ENCODE peak calls at places on chromosomes 1 and 21, in nine cellular contexts. P is GM12878; H is heart left ventricle; G is fibroblast of lung; O is K562; X is CD8-positive, alpha-beta memory T cell; L is stomach; Q is Panc1; J is suprapubic skin. D is an unnamed sample.

GRCh38 chr21:45938453-45938755 is 43.2 kb upstream of the COL6A1 start:
- DNase-seq in Q (no peak), P (no peak), L (no peak), O (no peak), H (no peak), J (peak; percentile 33), G (no peak), X (no peak), D (no peak)

GRCh38 chr21:33011462-33011861 is 14.3 kb upstream of the OLIG2 start:
- DNase-seq in P (no peak), J (no peak), G (peak; percentile 31), Q (no peak), X (no peak), H (no peak), L (no peak), O (no peak), D (no peak)

GRCh38 chr1:200410566-200410878 is 686 bp upstream of the ZNF281 start:
- DNase-seq in X (peak; percentile 17), J (no peak), O (no peak), L (no peak), H (no peak), G (no peak), Q (no peak), P (no peak), D (no peak)

GRCh38 chr1:182615468-182616129 is 11.4 kb upstream of the RGS16 start:
- DNase-seq in L (no peak), H (peak; percentile 72), O (no peak), P (no peak), X (no peak), J (peak; percentile 88), G (peak; percentile 50), Q (no peak), D (peak; percentile 62)

GRCh38 chr1:107965112-107965991 is at the start of gene VAV3:
- DNase-seq in P (no peak), X (peak; percentile 60), L (peak; percentile 70), H (peak; percentile 90), G (peak; percentile 61), Q (no peak), O (no peak), J (peak; percentile 83), D (peak; percentile 59)

GRCh38 chr1:223031690-223032601 is 111.1 kb downstream of the TLR5 start:
- DNase-seq in P (no peak), H (peak; percentile 76), J (peak; percentile 90), L (no peak), Q (no peak), X (no peak), G (peak; percentile 31), O (no peak), D (no peak)

GRCh38 chr1:230090194-230090711 is 23.2 kb downstream of the GALNT2 start:
- DNase-seq in O (no peak), Q (no peak), L (no peak), J (no peak), H (no peak), G (peak; percentile 83), P (no peak), X (no peak), D (no peak)

GRCh38 chr1:234463749-234464148 is 15.2 kb downstream of the TARBP1 start:
- DNase-seq in Q (no peak), X (no peak), H (no peak), G (no peak), J (no peak), L (no peak), P (no peak), O (no peak), D (no peak)

GRCh38 chr1:159970932-159971342 is 16.9 kb upstream of the SLAMF9 start:
- DNase-seq in X (no peak), J (no peak), Q (no peak), L (no peak), O (no peak), H (no peak), G (no peak), P (no peak), D (no peak)

GRCh38 chr1:85168884-85169283 is 31.9 kb downstream of the SYDE2 start:
- DNase-seq in H (no peak), X (no peak), G (no peak), P (no peak), J (no peak), Q (no peak), L (no peak), O (no peak), D (no peak)

GRCh38 chr1:148166558-148167492 is 14.7 kb upstream of the NBPF11 start:
- DNase-seq in L (no peak), P (no peak), O (peak; percentile 4), J (no peak), G (no peak), Q (no peak), X (no peak), H (no peak), D (no peak)

GRCh38 chr1:6580588-6581270 is 935 bp downstream of the ZBTB48 start:
- DNase-seq in L (no peak), J (no peak), Q (no peak), H (no peak), O (peak; percentile 48), P (no peak), X (no peak), G (no peak), D (no peak)

GRCh38 chr1:77322061-77322900 is 40.5 kb downstream of the AK5 start:
- DNase-seq in G (peak; percentile 47), J (no peak), P (no peak), O (peak; percentile 10), Q (peak; percentile 82), L (no peak), H (no peak), X (no peak), D (no peak)

GRCh38 chr1:63523738-63524137 is 413 bp downstream of the EFCAB7 start:
- DNase-seq in L (no peak), J (no peak), P (no peak), H (no peak), Q (no peak), O (peak; percentile 8), X (no peak), G (no peak), D (no peak)

GRCh38 chr1:108199231-108199657 is 899 bp downstream of the SLC25A24 start:
- DNase-seq in H (no peak), J (no peak), O (no peak), P (no peak), X (no peak), L (no peak), Q (no peak), G (peak; percentile 48), D (no peak)

GRCh38 chr1:53665996-53666395 is 73.0 kb downstream of the GLIS1 start:
- DNase-seq in L (no peak), X (no peak), H (no peak), G (no peak), P (no peak), J (no peak), Q (no peak), O (no peak), D (no peak)

GRCh38 chr1:53663525-53664300 is 75.3 kb downstream of the GLIS1 start:
- DNase-seq in H (no peak), X (no peak), P (no peak), G (no peak), J (no peak), O (no peak), Q (no peak), L (no peak), D (no peak)

GRCh38 chr1:53661496-53661895 is 77.5 kb downstream of the GLIS1 start:
- DNase-seq in X (no peak), H (no peak), G (no peak), O (no peak), P (no peak), Q (no peak), L (no peak), J (no peak), D (no peak)

GRCh38 chr1:53660666-53661065 is 78.3 kb downstream of the GLIS1 start:
- DNase-seq in L (no peak), G (no peak), O (no peak), H (no peak), X (no peak), P (no peak), J (peak; percentile 40), Q (no peak), D (no peak)

DNA sequence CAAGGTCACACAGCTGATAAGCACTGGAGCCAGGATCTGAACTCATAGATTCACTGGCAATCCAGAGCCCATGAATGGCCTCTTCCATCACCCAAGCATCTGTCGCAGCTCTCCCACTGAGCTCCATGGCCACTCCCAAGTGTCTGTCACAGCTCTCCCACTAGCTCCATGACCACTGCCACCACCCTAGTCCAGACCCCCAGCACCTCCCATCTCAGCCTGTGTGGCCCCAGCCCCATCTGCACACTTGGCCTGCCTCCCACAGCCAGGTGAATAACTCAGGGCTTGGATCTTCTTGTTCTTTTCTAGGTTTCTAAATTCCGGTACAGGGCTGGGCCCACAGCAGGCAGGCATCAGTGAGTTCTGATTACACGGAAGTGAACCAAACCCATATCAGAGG is 76.0 kb downstream of the GLIS1 start:
- DNase-seq in L (no peak), P (no peak), O (no peak), J (no peak), H (no peak), G (no peak), Q (no peak), X (no peak), D (no peak)
- H3K4me3 ChIP-seq in L (no peak overlapping the region), P (no peak overlapping the region), O (no peak overlapping the region), J (no peak overlapping the region), H (no peak overlapping the region), G (no peak overlapping the region), Q (no peak overlapping the region), X (no peak overlapping the region), D (no peak overlapping the region)

DNA sequence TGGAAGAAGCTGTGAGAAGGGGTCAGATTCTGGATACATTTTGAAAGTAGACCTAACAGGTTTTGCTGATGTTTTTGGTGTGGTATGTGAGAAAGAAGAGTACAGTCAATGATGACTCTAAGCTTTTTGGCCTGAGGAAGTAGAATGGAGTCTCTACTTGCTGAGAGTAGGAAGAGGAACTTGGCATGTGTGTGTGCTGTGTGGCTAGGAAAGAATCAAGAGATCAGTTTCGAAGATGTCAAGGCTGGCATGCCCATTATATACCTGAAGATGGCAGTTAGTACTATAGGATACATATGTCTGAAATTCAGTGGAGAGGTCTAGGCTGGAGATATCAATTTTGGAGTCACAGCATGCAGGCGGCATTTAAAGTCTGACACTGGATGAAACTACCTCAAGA is 64.4 kb downstream of the MAB21L3 start:
- DNase-seq in L (no peak), J (no peak), G (no peak), P (no peak), H (no peak), O (no peak), X (no peak), Q (no peak), D (no peak)
- H3K4me1 ChIP-seq in L (no peaks in the 10 kb centered on the region), J (no peaks in the 10 kb centered on the region), G (no peaks in the 10 kb centered on the region), P (no peaks in the 10 kb centered on the region), H (no peaks in the 10 kb centered on the region), O (no peaks in the 10 kb centered on the region), X (no peaks in the 10 kb centered on the region), Q (no peaks in the 10 kb centered on the region), D (peaks cover 8% of the 10 kb centered on the region)

DNA sequence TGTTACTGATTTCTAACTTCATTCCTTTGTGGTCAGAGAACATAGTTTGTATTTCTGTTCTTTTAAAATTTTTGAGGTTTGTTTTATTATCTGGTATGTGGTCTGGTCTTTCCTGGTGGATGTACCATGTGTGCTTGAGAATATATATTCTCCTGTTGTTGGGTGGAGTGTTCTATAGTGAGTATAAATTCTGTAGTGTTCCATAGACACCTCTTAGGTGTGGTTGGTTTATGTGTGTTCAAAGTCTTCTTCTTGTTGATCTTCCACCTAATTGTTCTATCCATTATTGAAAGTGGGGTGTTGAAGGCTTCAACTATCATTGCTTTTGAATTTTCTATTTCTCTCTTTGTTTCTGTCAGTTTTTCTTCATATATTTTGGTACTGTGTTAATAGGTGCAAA is 20.1 kb downstream of the PPP2R5A start:
- DNase-seq in Q (no peak), P (no peak), X (no peak), L (no peak), J (no peak), O (no peak), H (no peak), G (no peak), D (no peak)
- H3K27ac ChIP-seq in Q (no peak overlapping the region), P (no peak overlapping the region), X (no peak overlapping the region), L (no peak overlapping the region), J (no peak overlapping the region), O (no peak overlapping the region), H (no peak overlapping the region), G (no peak overlapping the region), D (no peak overlapping the region)

GRCh38 chr1:247966520-247967204 is 1.6 kb downstream of the OR2AK2 start:
- DNase-seq in G (no peak), H (no peak), P (peak; percentile 31), Q (no peak), L (no peak), J (no peak), X (no peak), O (no peak), D (no peak)
- H3K4me3 ChIP-seq in G (no peak overlapping the region), H (no peak overlapping the region), P (no peak overlapping the region), Q (no peak overlapping the region), L (no peak overlapping the region), J (no peak overlapping the region), X (no peak overlapping the region), O (no peak overlapping the region), D (no peak overlapping the region)

D was measured in naive thymus-derived CD4-positive, alpha-beta T cell.